ENCODE peak calls at places on chromosomes 6 and 20, in ten cellular contexts. B is hepatocyte, Y is GM12865, A is skeletal muscle cell, V is psoas muscle, E is IMR-90, M is left ventricle myocardium inferior, J is dorsolateral prefrontal cortex, I is esophagus squamous epithelium, C is HepG2. R is an unnamed sample.

GRCh38 chr6:28336284-28337024 is 506 bp upstream of the ZSCAN31 start:
- DNase-seq in B (peak), Y (peak), A (no peak), V (no peak), E (peak), M (no peak), J (peak), I (no peak), C (peak), R (peak)

GRCh38 chr20:62407221-62407992 is at the start of gene CABLES2:
- DNase-seq in B (peak), Y (peak), A (peak), V (peak), E (peak), M (peak), J (peak), I (peak), C (peak), R (peak)

GRCh38 chr6:129860901-129861665 is at the start of gene TMEM244:
- DNase-seq in B (no peak), Y (no peak), A (no peak), V (no peak), E (peak), M (no peak), J (peak), I (no peak), C (no peak), R (no peak)

GRCh38 chr6:26179675-26180074 is 92.4 kb downstream of the HFE start:
- DNase-seq in B (no peak), Y (no peak), A (no peak), V (no peak), E (no peak), M (no peak), J (no peak), I (no peak), C (no peak), R (no peak)

GRCh38 chr20:62961310-62961783 is 8.8 kb downstream of the SLC17A9 start:
- DNase-seq in B (no peak), Y (no peak), A (no peak), V (no peak), E (no peak), M (no peak), J (no peak), I (no peak), C (no peak), R (no peak)

GRCh38 chr20:35055445-35056276 is 36.9 kb downstream of the TRPC4AP start:
- DNase-seq in B (no peak), Y (peak), A (no peak), V (no peak), E (peak), M (no peak), J (no peak), I (no peak), C (no peak), R (no peak)

GRCh38 chr6:35014786-35015185 is 125.7 kb downstream of the ANKS1A start:
- DNase-seq in B (no peak), Y (no peak), A (peak), V (no peak), E (peak), M (no peak), J (no peak), I (no peak), C (peak), R (no peak)

GRCh38 chr20:33832113-33832853 is 21.1 kb downstream of the CHMP4B start:
- DNase-seq in B (no peak), Y (no peak), A (no peak), V (no peak), E (peak), M (no peak), J (no peak), I (no peak), C (no peak), R (no peak)

GRCh38 chr6:14216931-14217684 is 99.5 kb downstream of the CD83 start:
- DNase-seq in B (no peak), Y (no peak), A (peak), V (no peak), E (peak), M (no peak), J (no peak), I (no peak), C (no peak), R (no peak)

GRCh38 chr20:13389115-13389514 is 168.0 kb downstream of the ISM1 start:
- DNase-seq in B (no peak), Y (no peak), A (no peak), V (no peak), E (no peak), M (no peak), J (no peak), I (no peak), C (no peak), R (no peak)

GRCh38 chr6:132246632-132247270 is 154.5 kb downstream of the MOXD1 start:
- DNase-seq in B (no peak), Y (no peak), A (no peak), V (no peak), E (no peak), M (no peak), J (no peak), I (no peak), C (no peak), R (no peak)

GRCh38 chr6:98769546-98769945 is 64.8 kb upstream of the POU3F2 start:
- DNase-seq in B (peak), Y (peak), A (no peak), V (no peak), E (peak), M (no peak), J (no peak), I (no peak), C (peak), R (peak)

GRCh38 chr20:18304618-18305017 is 16.3 kb downstream of the ZNF133 start:
- DNase-seq in B (no peak), Y (no peak), A (no peak), V (no peak), E (no peak), M (no peak), J (no peak), I (no peak), C (no peak), R (no peak)

GRCh38 chr6:137155830-137156229 is 17.6 kb downstream of the IL22RA2 start:
- DNase-seq in B (no peak), Y (peak), A (peak), V (no peak), E (no peak), M (no peak), J (no peak), I (no peak), C (no peak), R (peak)

GRCh38 chr6:7173843-7174503 is 66.2 kb downstream of the RREB1 start:
- DNase-seq in B (no peak), Y (no peak), A (no peak), V (no peak), E (no peak), M (no peak), J (no peak), I (no peak), C (no peak), R (no peak)

GRCh38 chr6:161745128-161745527 is 471.3 kb upstream of the AGPAT4 start:
- DNase-seq in B (no peak), Y (no peak), A (no peak), V (no peak), E (no peak), M (no peak), J (no peak), I (no peak), C (no peak), R (no peak)

GRCh38 chr6:118945217-118945616 is 10.3 kb upstream of the MCM9 start:
- DNase-seq in B (no peak), Y (no peak), A (no peak), V (no peak), E (no peak), M (no peak), J (no peak), I (no peak), C (no peak), R (no peak)

GRCh38 chr6:118939683-118940082 is 4.7 kb upstream of the MCM9 start:
- DNase-seq in B (no peak), Y (no peak), A (no peak), V (no peak), E (no peak), M (peak), J (no peak), I (no peak), C (no peak), R (no peak)

GRCh38 chr6:118935331-118935668 is 341 bp upstream of the MCM9 start:
- DNase-seq in B (no peak), Y (no peak), A (no peak), V (no peak), E (no peak), M (no peak), J (no peak), I (no peak), C (no peak), R (no peak)

GRCh38 chr6:118936304-118936703 is 1.3 kb upstream of the MCM9 start:
- DNase-seq in B (no peak), Y (no peak), A (no peak), V (no peak), E (no peak), M (no peak), J (no peak), I (no peak), C (no peak), R (no peak)

DNA sequence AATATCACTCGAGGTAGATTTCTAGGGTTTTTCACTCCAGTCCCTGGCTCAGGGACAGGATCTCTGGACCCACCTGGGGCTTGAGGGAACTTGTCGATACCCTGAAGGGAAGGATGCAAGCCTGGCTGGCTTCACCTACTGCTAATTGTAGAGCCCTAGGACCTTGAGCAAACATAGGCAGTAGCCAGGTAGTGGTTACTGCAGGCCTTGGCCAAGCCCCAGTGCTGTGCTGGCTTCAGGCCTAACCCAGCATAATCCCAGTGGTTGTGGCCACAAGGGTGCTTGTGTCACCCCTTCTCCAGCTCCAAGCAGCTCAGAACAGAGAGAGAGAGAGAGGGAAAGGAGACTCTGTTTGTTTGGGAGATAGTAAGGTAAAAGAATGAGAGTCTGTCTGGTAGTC is 5.8 kb upstream of the MCM9 start:
- DNase-seq in B (no peak), Y (no peak), A (no peak), V (no peak), E (no peak), M (no peak), J (no peak), I (no peak), C (no peak), R (no peak)
- H3K4me3 ChIP-seq in B (no peak), Y (no peak), A (no peak), V (no peak), E (no peak), M (no peak), J (no peak), I (no peak), C (no peak), R (no peak)

GRCh38 chr6:104700371-104701185 is 159.1 kb downstream of the HACE1 start:
- DNase-seq in B (no peak), Y (no peak), A (no peak), V (no peak), E (no peak), M (no peak), J (no peak), I (no peak), C (no peak), R (no peak)

GRCh38 chr6:104705916-104706442 is 153.7 kb downstream of the HACE1 start:
- DNase-seq in B (no peak), Y (no peak), A (no peak), V (no peak), E (no peak), M (no peak), J (no peak), I (no peak), C (no peak), R (no peak)

GRCh38 chr6:104702126-104702841 is 157.4 kb downstream of the HACE1 start:
- DNase-seq in B (no peak), Y (no peak), A (no peak), V (no peak), E (no peak), M (no peak), J (no peak), I (no peak), C (no peak), R (no peak)

GRCh38 chr6:104704191-104704590 is 155.5 kb downstream of the HACE1 start:
- DNase-seq in B (no peak), Y (no peak), A (no peak), V (no peak), E (no peak), M (no peak), J (no peak), I (no peak), C (no peak), R (no peak)

GRCh38 chr6:104705095-104705707 is 154.5 kb downstream of the HACE1 start:
- DNase-seq in B (no peak), Y (peak), A (peak), V (no peak), E (peak), M (peak), J (peak), I (no peak), C (no peak), R (peak)
- H3K4me3 ChIP-seq in B (no peak), Y (no peak), A (no peak), V (no peak), E (no peak), M (no peak), J (no peak), I (no peak), C (no peak), R (peak)

GRCh38 chr6:91637217-91637616 is 1050.3 kb upstream of the MAP3K7 start:
- DNase-seq in B (no peak), Y (no peak), A (no peak), V (no peak), E (no peak), M (no peak), J (no peak), I (no peak), C (no peak), R (no peak)

GRCh38 chr6:91633374-91634184 is 1046.7 kb upstream of the MAP3K7 start:
- DNase-seq in B (no peak), Y (peak), A (no peak), V (no peak), E (no peak), M (no peak), J (no peak), I (no peak), C (no peak), R (no peak)

GRCh38 chr6:91634791-91635190 is 1047.9 kb upstream of the MAP3K7 start:
- DNase-seq in B (no peak), Y (no peak), A (no peak), V (no peak), E (no peak), M (no peak), J (no peak), I (no peak), C (no peak), R (no peak)

GRCh38 chr6:91626935-91627334 is 1040.1 kb upstream of the MAP3K7 start:
- DNase-seq in B (no peak), Y (no peak), A (no peak), V (no peak), E (no peak), M (no peak), J (no peak), I (no peak), C (no peak), R (no peak)

DNA sequence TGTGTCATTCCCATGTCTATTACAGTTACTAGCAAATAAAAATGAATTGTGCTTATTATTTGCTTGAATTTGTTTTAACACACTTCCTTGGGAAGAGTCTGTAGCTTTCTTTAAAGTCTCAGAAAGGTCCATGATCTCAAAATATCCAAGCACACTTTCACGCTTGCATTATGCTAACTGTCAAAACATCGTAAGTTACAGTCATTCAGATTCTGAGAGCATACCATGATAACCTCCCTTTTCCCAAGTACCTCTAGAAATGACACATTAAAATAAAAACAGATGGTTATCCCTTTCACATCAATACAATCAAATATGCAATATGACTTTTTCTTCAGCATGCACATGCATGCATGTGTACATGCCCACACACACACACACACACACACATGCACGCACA is 1044.4 kb upstream of the MAP3K7 start:
- DNase-seq in B (no peak), Y (no peak), A (no peak), V (no peak), E (no peak), M (no peak), J (no peak), I (no peak), C (no peak), R (no peak)
- H3K4me3 ChIP-seq in B (no peak), Y (no peak), A (no peak), V (no peak), E (no peak), M (no peak), J (no peak), I (no peak), C (no peak), R (no peak)

DNA sequence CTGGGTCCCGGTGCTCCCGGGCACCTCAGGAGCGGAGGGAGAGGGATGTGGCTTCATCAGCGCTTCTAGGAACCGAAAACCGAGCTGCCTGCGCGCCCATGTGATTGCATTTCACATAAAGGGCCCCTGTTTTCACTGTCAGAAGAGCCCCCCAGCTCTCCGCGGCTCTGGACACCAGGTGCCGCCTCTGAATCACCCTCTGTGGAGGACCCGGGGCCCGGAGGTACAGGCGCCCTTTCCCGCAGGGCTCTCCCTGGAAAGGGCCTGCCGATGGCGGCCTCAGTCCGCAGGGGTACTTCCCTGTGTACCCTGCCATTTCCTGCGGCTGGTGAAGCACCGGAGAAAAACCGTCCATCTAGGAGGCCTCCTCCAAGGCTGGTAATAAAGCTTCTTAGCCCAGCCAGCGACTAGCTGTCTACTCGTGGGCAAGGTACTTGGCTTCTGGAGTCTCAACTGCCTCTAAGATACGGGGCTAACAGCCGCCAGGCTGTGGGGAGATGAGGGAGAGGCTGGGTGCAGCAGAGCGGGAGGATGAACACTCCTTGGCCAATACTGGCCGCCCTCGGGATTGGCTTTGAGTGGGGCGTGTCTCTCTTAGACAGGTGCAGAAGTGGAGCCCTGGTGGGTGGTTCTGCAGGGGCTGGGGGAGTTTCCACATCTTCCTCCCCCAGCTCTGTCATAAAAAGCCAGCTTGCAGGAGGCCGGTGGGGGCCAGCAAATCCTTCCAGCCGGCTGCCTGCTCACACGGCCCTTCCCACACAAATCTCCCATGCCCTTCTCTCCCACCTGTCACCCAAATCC is 1.6 kb downstream of the PPP1R16B start:
- DNase-seq in B (no peak), Y (peak), A (no peak), V (no peak), E (no peak), M (no peak), J (peak), I (no peak), C (no peak), R (no peak)
- H3K4me3 ChIP-seq in B (no peak), Y (peak), A (no peak), V (peak), E (no peak), M (peak), J (peak), I (peak), C (no peak), R (no peak)

GRCh38 chr6:51856508-51856907 is 230.9 kb downstream of the PKHD1 start:
- DNase-seq in B (no peak), Y (no peak), A (no peak), V (no peak), E (no peak), M (no peak), J (no peak), I (no peak), C (no peak), R (no peak)
- H3K4me3 ChIP-seq in B (no peak), Y (no peak), A (no peak), V (no peak), E (no peak), M (no peak), J (no peak), I (no peak), C (no peak), R (no peak)

GRCh38 chr6:36756761-36757160 is 59.1 kb downstream of the RAB44 start:
- DNase-seq in B (no peak), Y (peak), A (no peak), V (no peak), E (no peak), M (no peak), J (no peak), I (no peak), C (no peak), R (no peak)
- H3K4me3 ChIP-seq in B (no peak), Y (peak), A (no peak), V (no peak), E (no peak), M (no peak), J (no peak), I (peak), C (no peak), R (no peak)

DNA sequence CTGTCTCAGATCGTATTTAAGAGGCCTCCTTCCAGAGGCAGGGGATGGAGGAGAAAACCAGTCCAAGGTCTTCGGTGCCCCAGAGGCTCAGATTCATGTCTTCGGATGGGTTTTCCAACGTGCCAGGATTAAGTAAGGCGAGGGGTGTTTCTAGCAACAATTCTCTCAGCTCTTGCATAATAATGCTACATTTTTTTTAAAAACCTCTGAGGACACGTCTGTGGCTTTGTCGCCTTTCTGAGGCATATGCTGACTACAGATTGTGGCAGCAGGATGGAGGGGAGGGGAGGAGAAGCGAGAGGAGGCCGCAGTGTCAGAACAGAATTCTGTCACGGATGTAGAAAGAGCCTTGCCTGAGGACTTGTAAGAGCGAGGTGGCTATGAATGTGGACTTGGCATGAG is 17.7 kb upstream of the CCDC167 start:
- DNase-seq in B (no peak), Y (peak), A (no peak), V (no peak), E (no peak), M (no peak), J (no peak), I (no peak), C (no peak), R (peak)
- H3K4me3 ChIP-seq in B (no peak), Y (peak), A (no peak), V (no peak), E (no peak), M (no peak), J (no peak), I (no peak), C (no peak), R (peak)

GRCh38 chr6:52689857-52690256 is 18.9 kb downstream of the TMEM14A start:
- DNase-seq in B (no peak), Y (no peak), A (no peak), V (no peak), E (no peak), M (no peak), J (no peak), I (no peak), C (no peak), R (no peak)
- H3K4me3 ChIP-seq in B (no peak), Y (no peak), A (no peak), V (no peak), E (no peak), M (no peak), J (no peak), I (no peak), C (no peak), R (no peak)

GRCh38 chr6:145836170-145836569 is 21.6 kb upstream of the FBXO30 start:
- DNase-seq in B (no peak), Y (peak), A (peak), V (peak), E (peak), M (no peak), J (no peak), I (no peak), C (no peak), R (no peak)
- H3K4me3 ChIP-seq in B (no peak), Y (no peak), A (no peak), V (no peak), E (no peak), M (no peak), J (no peak), I (no peak), C (no peak), R (no peak)